ENCODE peak calls at places on chromosomes 7 and 10, in nine cellular contexts. N, Y, X, S, H, V, E, F and M are unnamed samples.

GRCh38 chr7:23544913-23545354 is 13.2 kb upstream of the TRA2A start:
- DNase-seq in N (no peak), Y (no peak), X (no peak), S (peak), H (no peak), V (peak), E (no peak), F (peak), M (no peak)

GRCh38 chr10:96287392-96288105 is 16.2 kb upstream of the BLNK start:
- DNase-seq in N (no peak), Y (no peak), X (no peak), S (peak), H (no peak), V (peak), E (no peak), F (no peak), M (no peak)

GRCh38 chr7:4045975-4046374 is 636.1 kb upstream of the FOXK1 start:
- DNase-seq in N (no peak), Y (no peak), X (peak), S (no peak), H (no peak), V (no peak), E (no peak), F (no peak), M (no peak)

GRCh38 chr7:155646669-155647068 is 2.2 kb downstream of the RBM33 start:
- DNase-seq in N (no peak), Y (no peak), X (no peak), S (no peak), H (no peak), V (no peak), E (no peak), F (no peak), M (no peak)

GRCh38 chr7:48090095-48090805 is 1.2 kb downstream of the UPP1 start:
- DNase-seq in N (no peak), Y (no peak), X (no peak), S (no peak), H (no peak), V (peak), E (no peak), F (no peak), M (no peak)

GRCh38 chr10:47340613-47341170 is 7.5 kb upstream of the RBP3 start:
- DNase-seq in N (peak), Y (peak), X (peak), S (peak), H (peak), V (peak), E (peak), F (peak), M (peak)

GRCh38 chr10:91077549-91078017 is 142.9 kb upstream of the PCGF5 start:
- DNase-seq in N (no peak), Y (no peak), X (peak), S (peak), H (no peak), V (peak), E (no peak), F (peak), M (no peak)

GRCh38 chr7:12861070-12861469 is 173.6 kb downstream of the ARL4A start:
- DNase-seq in N (no peak), Y (no peak), X (no peak), S (no peak), H (no peak), V (no peak), E (no peak), F (no peak), M (no peak)